ENCODE peak calls at places on chromosome 13, in seven cellular contexts. P, J, G, Q, K, D and E are unnamed samples.

GRCh38 chr13:27374126-27374613 is 50.2 kb upstream of the GTF3A start:
- DNase-seq in J (no peak), D (no peak), G (no peak), Q (no peak), K (no peak), P (no peak), E (no peak)

GRCh38 chr13:20565120-20565736 is 1.7 kb upstream of the IFT88 start:
- DNase-seq in G (no peak), J (no peak), K (no peak), D (no peak), Q (no peak), P (no peak), E (no peak)

GRCh38 chr13:39039033-39039432 is 777 bp downstream of the NHLRC3 start:
- DNase-seq in G (no peak), K (no peak), D (no peak), Q (no peak), P (no peak), J (no peak), E (peak; percentile 2)

GRCh38 chr13:34886476-34886875 is 55.6 kb upstream of the NBEA start:
- DNase-seq in G (no peak), K (no peak), Q (no peak), D (no peak), P (no peak), J (no peak), E (no peak)

GRCh38 chr13:61294467-61295186 is 121.0 kb downstream of the PCDH20 start:
- DNase-seq in K (no peak), J (no peak), Q (no peak), P (no peak), D (no peak), G (no peak), E (no peak)

GRCh38 chr13:51927129-51927528 is 65.4 kb downstream of the CCDC70 start:
- DNase-seq in J (no peak), Q (no peak), K (no peak), P (no peak), D (no peak), G (no peak), E (no peak)

GRCh38 chr13:44271031-44271433 is 102.6 kb upstream of the SERP2 start:
- DNase-seq in J (peak; percentile 23), G (peak; percentile 54), K (no peak), P (peak; percentile 85), D (no peak), Q (no peak), E (peak; percentile 52)

GRCh38 chr13:51861728-51862300 is at the start of gene CCDC70:
- DNase-seq in P (peak; percentile 39), K (no peak), Q (peak; percentile 16), D (no peak), G (no peak), J (no peak), E (no peak)

GRCh38 chr13:30593001-30593400 is 24.7 kb upstream of the USPL1 start:
- DNase-seq in G (no peak), D (no peak), K (no peak), Q (no peak), J (no peak), P (no peak), E (no peak)

GRCh38 chr13:30584332-30584731 is 33.4 kb upstream of the USPL1 start:
- DNase-seq in G (no peak), Q (no peak), P (no peak), D (no peak), J (no peak), K (no peak), E (no peak)

GRCh38 chr13:30585748-30586262 is 31.9 kb upstream of the USPL1 start:
- DNase-seq in D (no peak), K (no peak), G (peak; percentile 16), J (peak; percentile 69), P (peak; percentile 93), Q (no peak), E (peak; percentile 16)

GRCh38 chr13:30581582-30581981 is 36.1 kb upstream of the USPL1 start:
- DNase-seq in D (no peak), Q (peak; percentile 54), J (peak; percentile 33), G (peak; percentile 26), K (peak; percentile 54), P (peak; percentile 36), E (no peak)

DNA sequence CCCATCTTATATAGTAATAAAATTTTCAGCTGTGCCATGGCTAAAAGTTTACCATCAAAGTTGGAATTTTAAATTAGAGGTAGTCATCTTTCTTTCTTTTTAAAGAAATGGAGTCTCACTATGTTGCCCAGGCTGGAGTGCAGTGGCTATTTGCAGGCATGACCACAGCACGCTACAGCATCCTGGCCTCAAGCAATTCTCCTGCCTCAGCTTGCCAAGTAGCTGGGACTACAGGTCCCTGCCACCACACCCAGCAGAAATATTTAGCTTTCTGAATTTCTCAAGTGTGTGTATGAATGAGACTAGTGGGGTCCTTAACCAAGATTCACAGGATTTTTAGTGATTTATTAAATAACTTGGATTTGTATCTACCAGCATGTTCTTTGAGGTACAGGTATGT is 30.5 kb upstream of the USPL1 start:
- DNase-seq in Q (no peak), P (no peak), K (no peak), D (no peak), J (no peak), G (no peak), E (no peak)
- H3K4me3 ChIP-seq in Q (no peak overlapping the region), P (no peak overlapping the region), K (no peak overlapping the region), D (no peak overlapping the region), J (no peak overlapping the region), G (no peak overlapping the region), E (no peak overlapping the region)

GRCh38 chr13:41697578-41697977 is 240.2 kb downstream of the RGCC start:
- DNase-seq in G (no peak), D (peak; percentile 47), P (no peak), K (peak; percentile 65), J (no peak), Q (no peak), E (no peak)

GRCh38 chr13:41699759-41700158 is 242.4 kb downstream of the RGCC start:
- DNase-seq in G (no peak), P (no peak), Q (no peak), D (no peak), J (no peak), K (no peak), E (no peak)

GRCh38 chr13:41694902-41695301 is 237.6 kb downstream of the RGCC start:
- DNase-seq in Q (no peak), D (no peak), K (no peak), G (peak; percentile 97), P (peak; percentile 95), J (peak; percentile 94), E (peak; percentile 95)

GRCh38 chr13:41693434-41693833 is 236.1 kb downstream of the RGCC start:
- DNase-seq in Q (no peak), P (no peak), G (peak; percentile 20), J (no peak), D (no peak), K (no peak), E (peak; percentile 37)

DNA sequence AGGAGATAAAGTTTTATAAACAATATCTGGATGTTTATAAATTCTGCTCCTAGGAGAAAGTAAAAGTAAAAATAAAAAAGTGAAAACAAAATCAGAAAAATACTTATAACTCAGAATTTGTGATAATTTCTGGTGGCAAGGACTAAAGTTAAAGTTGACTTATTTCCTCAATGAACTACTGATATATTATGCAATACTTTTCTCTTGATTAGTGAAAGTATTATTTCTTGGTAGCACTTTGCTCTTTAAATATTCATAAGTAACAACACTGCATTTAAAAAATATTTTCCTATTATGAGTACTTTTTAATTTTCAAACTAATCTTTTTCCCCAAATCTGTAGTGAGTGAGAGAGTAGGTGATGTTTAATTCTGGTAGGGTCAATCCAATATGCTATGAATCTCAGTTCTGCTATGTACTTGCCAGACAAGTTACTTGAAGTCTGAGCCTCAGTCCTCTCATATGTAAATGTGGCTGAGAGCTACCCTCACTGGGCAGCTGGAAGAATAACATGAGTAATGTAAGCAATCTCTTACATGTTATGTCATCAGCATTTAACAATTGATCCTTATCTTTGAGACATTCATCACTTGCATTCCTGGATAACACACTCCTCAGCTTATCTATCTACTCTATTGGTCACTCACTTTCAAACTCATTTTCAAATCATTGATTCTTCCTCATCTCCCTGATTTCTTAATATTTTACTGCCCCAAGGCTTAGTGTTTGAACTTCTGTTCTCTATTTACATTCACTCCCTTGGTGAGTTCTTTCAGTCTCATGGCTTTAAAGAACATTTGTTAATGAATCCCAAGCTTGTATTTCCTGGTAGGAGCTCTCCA is 239.0 kb downstream of the RGCC start:
- DNase-seq in Q (no peak), K (peak; percentile 48), J (peak; percentile 59), D (no peak), P (peak; percentile 92), G (peak; percentile 80), E (peak; percentile 77)
- H3K4me3 ChIP-seq in Q (no peak overlapping the region), K (no peak overlapping the region), J (no peak overlapping the region), D (no peak overlapping the region), P (no peak overlapping the region), G (no peak overlapping the region), E (no peak overlapping the region)

GRCh38 chr13:33284916-33285315 is 639 bp downstream of the STARD13 start:
- DNase-seq in D (no peak), Q (no peak), K (no peak), G (peak; percentile 68), J (no peak), P (no peak), E (no peak)

GRCh38 chr13:33283195-33283910 is 2.2 kb downstream of the STARD13 start:
- DNase-seq in K (no peak), J (no peak), Q (no peak), P (no peak), G (no peak), D (no peak), E (no peak)

GRCh38 chr13:33285420-33286124 is at the start of gene STARD13:
- DNase-seq in K (peak; percentile 98), J (peak; percentile 98), D (peak; percentile 86), Q (no peak), G (peak; percentile 99), P (peak; percentile 98), E (peak; percentile 98)

GRCh38 chr13:33281951-33282595 is 3.5 kb downstream of the STARD13 start:
- DNase-seq in J (no peak), K (no peak), Q (no peak), G (peak; percentile 48), D (no peak), P (peak; percentile 92), E (peak; percentile 62)

DNA sequence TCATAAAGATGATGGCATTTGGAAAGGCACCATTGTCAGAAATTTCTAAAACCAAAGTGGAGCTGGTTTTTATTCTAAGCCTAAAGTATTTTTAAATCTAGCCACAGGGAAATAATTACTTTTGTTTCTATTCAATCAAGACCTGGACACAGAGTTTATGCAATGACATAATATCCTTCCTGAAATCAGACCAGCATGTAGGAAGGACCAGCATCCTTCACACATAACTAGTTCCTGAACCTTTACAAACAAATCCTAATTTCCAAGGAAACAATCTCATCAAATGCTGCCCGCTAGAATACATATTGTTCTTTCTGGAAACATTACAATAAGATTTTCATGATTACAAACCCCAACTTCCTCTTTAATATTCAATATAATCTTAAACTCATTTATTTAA is 1.5 kb downstream of the STARD13 start:
- DNase-seq in G (peak; percentile 50), K (no peak), P (peak; percentile 65), D (no peak), Q (no peak), J (peak; percentile 69), E (peak; percentile 44)
- H3K4me3 ChIP-seq in G (peak overlapping the region; percentile 99), K (no peak overlapping the region), P (peak overlapping the region; percentile 68), D (peak overlapping the region; percentile 53), Q (no peak overlapping the region), J (peak overlapping the region; percentile 68), E (peak overlapping the region; percentile 96)

GRCh38 chr13:99692854-99693253 is 191.6 kb downstream of the TM9SF2 start:
- DNase-seq in K (no peak), D (no peak), J (no peak), P (no peak), Q (no peak), G (no peak), E (no peak)

GRCh38 chr13:99693812-99694211 is 192.5 kb downstream of the TM9SF2 start:
- DNase-seq in K (no peak), Q (no peak), G (no peak), D (no peak), J (no peak), P (no peak), E (no peak)

GRCh38 chr13:99694251-99694650 is 193.0 kb downstream of the TM9SF2 start:
- DNase-seq in G (no peak), P (no peak), D (no peak), Q (no peak), J (no peak), K (no peak), E (no peak)

GRCh38 chr13:99691552-99691951 is 190.3 kb downstream of the TM9SF2 start:
- DNase-seq in Q (no peak), D (no peak), J (no peak), K (no peak), G (no peak), P (no peak), E (no peak)

DNA sequence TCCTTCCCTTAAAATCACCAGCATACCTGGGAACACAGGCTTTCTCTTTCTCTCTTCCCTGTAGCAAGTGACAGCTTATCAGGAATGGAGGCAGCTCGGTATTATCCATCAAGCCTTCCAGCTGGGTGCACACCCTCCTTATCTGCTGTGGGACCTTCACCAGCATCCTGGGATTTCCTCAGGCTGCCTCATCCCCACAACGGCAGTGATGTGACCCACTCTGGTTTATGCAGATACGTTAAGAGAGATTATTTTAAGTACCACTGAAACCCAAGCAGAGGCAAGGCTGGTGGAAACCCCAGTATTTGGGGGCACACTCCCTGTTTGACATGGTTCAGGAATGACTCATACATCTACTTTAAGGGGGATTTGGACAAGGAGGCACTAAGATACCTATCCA is 192.1 kb downstream of the TM9SF2 start:
- DNase-seq in Q (no peak), D (no peak), J (no peak), K (no peak), G (no peak), P (no peak), E (no peak)
- H3K4me3 ChIP-seq in Q (no peak overlapping the region), D (no peak overlapping the region), J (no peak overlapping the region), K (no peak overlapping the region), G (no peak overlapping the region), P (no peak overlapping the region), E (no peak overlapping the region)